ENCODE peak calls at places on chromosomes 5 and 9, in five cellular contexts. Z is thyroid gland, K is lung, F is mesothelial cell of epicardium, H is transverse colon. D is an unnamed sample.

GRCh38 chr9:97447030-97447429 is 35.1 kb downstream of the TDRD7 start:
- DNase-seq in K (no peak), F (no peak), H (no peak), Z (no peak), D (no peak)

GRCh38 chr5:53487436-53487835 is 7.0 kb downstream of the FST start:
- DNase-seq in Z (no peak), K (no peak), H (no peak), F (no peak), D (no peak)

GRCh38 chr9:17064558-17064957 is 70.3 kb upstream of the CNTLN start:
- DNase-seq in K (no peak), Z (no peak), F (no peak), H (no peak), D (no peak)

GRCh38 chr5:116626272-116626723 is 51.7 kb upstream of the SEMA6A start:
- DNase-seq in H (peak), F (peak), Z (peak), K (peak), D (no peak)

GRCh38 chr9:86614871-86615849 is 260.9 kb upstream of the TUT7 start:
- DNase-seq in F (no peak), Z (peak), K (no peak), H (no peak), D (no peak)

GRCh38 chr5:42595597-42595996 is 161.0 kb upstream of the CCDC152 start:
- DNase-seq in H (no peak), K (no peak), F (no peak), Z (no peak), D (no peak)

GRCh38 chr9:138020120-138020794 is 142.7 kb downstream of the CACNA1B start:
- DNase-seq in Z (peak), K (no peak), H (no peak), F (no peak), D (no peak)

GRCh38 chr5:177501874-177502678 is 4.7 kb upstream of the PDLIM7 start:
- DNase-seq in K (no peak), H (no peak), F (no peak), Z (no peak), D (no peak)

GRCh38 chr5:66232701-66233100 is 88.6 kb downstream of the SREK1 start:
- DNase-seq in H (no peak), Z (no peak), F (no peak), K (no peak), D (no peak)

GRCh38 chr9:27655454-27655853 is 82.2 kb upstream of the C9orf72 start:
- DNase-seq in Z (no peak), K (no peak), F (no peak), H (no peak), D (no peak)

GRCh38 chr9:113570749-113571711 is 107.5 kb downstream of the RGS3 start:
- DNase-seq in K (no peak), F (no peak), H (peak), Z (no peak), D (no peak)

GRCh38 chr5:94700592-94700991 is 82.1 kb downstream of the SLF1 start:
- DNase-seq in K (no peak), Z (no peak), F (no peak), H (no peak), D (no peak)

GRCh38 chr5:111699976-111700375 is 57.0 kb downstream of the NREP start:
- DNase-seq in F (no peak), K (no peak), Z (no peak), H (peak), D (no peak)

GRCh38 chr5:24916863-24917262 is 272.1 kb upstream of the CDH10 start:
- DNase-seq in F (no peak), K (no peak), H (no peak), Z (no peak), D (no peak)

GRCh38 chr9:30757723-30758122 is 1626.7 kb upstream of the ACO1 start:
- DNase-seq in Z (no peak), K (no peak), H (no peak), F (no peak), D (no peak)

GRCh38 chr9:81871695-81872094 is 56.5 kb upstream of the SPATA31D4 start:
- DNase-seq in H (no peak), F (no peak), Z (no peak), K (no peak), D (no peak)

GRCh38 chr5:180831139-180832080 is 28.8 kb upstream of the MGAT1 start:
- DNase-seq in Z (peak), H (peak), K (peak), F (peak), D (peak)

GRCh38 chr9:101465330-101465915 is 29.8 kb upstream of the ALDOB start:
- DNase-seq in F (no peak), H (peak), Z (peak), K (peak), D (no peak)

GRCh38 chr9:97852399-97853055 is 499 bp upstream of the FOXE1 start:
- DNase-seq in H (no peak), K (no peak), Z (no peak), F (no peak), D (no peak)

GRCh38 chr5:159765760-159766517 is 150.3 kb upstream of the ADRA1B start:
- DNase-seq in H (no peak), K (no peak), F (no peak), Z (no peak), D (no peak)

GRCh38 chr9:135811796-135812195 is 95.5 kb downstream of the CAMSAP1 start:
- DNase-seq in F (no peak), Z (no peak), H (no peak), K (no peak), D (no peak)

GRCh38 chr9:71941060-71941568 is 29.7 kb downstream of the C9orf85 start:
- DNase-seq in H (no peak), K (no peak), Z (no peak), F (no peak), D (no peak)

GRCh38 chr5:34789021-34789531 is 49.9 kb upstream of the TTC23L start:
- DNase-seq in F (no peak), K (no peak), H (no peak), Z (peak), D (no peak)

GRCh38 chr9:107439991-107440456 is 49.5 kb downstream of the KLF4 start:
- DNase-seq in K (no peak), Z (no peak), F (no peak), H (no peak), D (no peak)

GRCh38 chr5:38796000-38796738 is 49.6 kb upstream of the OSMR start:
- DNase-seq in H (peak), F (no peak), Z (peak), K (no peak), D (no peak)

GRCh38 chr5:163506726-163507125 is 1.3 kb downstream of the MAT2B start:
- DNase-seq in Z (no peak), K (no peak), F (no peak), H (no peak), D (no peak)

GRCh38 chr5:97136471-97136870 is 5.9 kb downstream of the LIX1 start:
- DNase-seq in K (no peak), Z (no peak), F (no peak), H (no peak), D (no peak)

GRCh38 chr5:177490992-177491391 is 6.4 kb downstream of the PDLIM7 start:
- DNase-seq in K (no peak), H (no peak), F (no peak), Z (no peak), D (no peak)

GRCh38 chr9:130041648-130042405 is 1.2 kb downstream of the FNBP1 start:
- DNase-seq in K (no peak), Z (no peak), H (no peak), F (no peak), D (peak)

GRCh38 chr9:36407122-36407723 is 7.2 kb upstream of the RNF38 start:
- DNase-seq in H (peak), Z (peak), F (no peak), K (peak), D (peak)

GRCh38 chr9:98430535-98430934 is 175.1 kb upstream of the TBC1D2 start:
- DNase-seq in H (peak), Z (peak), F (no peak), K (peak), D (no peak)

GRCh38 chr5:172389578-172390112 is 64.7 kb downstream of the SH3PXD2B start:
- DNase-seq in Z (no peak), K (no peak), F (no peak), H (no peak), D (no peak)

DNA sequence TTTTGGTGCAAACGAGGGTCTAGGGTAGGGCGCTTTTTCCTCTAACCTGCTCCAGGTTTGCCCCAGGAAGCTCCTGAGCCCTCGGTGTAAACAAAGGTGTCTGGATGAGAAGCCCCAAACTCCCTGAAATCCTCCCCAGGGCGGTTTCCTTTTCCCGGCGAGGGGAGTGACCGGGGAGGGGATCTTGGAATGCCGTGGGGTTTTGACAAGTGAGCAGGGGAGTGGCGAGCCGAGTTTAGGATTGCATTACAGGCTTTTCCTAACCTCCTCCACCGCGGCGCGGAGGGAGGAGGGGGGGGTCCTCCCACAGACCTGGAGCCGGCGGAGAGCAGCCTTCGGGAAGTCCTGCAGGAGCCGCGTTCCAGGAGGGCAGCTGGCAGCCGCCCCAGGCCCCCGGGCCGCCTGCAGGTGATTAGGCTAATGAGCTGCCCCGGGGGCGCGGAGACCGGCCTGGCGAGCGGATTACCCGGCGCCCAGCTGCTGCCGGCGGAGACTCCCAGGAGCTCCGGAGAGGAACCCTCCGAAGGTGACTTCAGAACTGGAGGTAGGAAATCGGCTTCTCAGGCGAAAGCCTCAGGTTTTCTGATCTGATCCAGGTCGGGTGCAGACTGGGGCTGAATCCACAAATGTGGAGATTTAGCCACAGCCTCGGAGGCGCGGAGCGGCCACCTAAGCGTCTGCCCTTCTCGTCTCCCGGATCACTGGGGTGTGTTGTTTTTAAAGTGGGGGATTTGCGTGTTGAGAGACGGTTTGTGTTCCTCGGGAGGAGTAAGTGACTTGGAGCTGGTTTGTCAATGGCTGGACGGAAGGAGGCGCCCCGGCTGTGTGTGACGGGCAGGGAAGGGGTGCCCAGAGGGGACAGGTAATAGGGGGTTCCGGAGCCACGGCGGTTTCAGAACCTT is 215.9 kb downstream of the PDZD2 start:
- DNase-seq in Z (peak), H (no peak), F (peak), K (peak), D (peak)
- TF ChIP-seq CTCF in Z (no peak), H (no peak), F (no peak), K (no peak), D (no peak)

GRCh38 chr5:67425514-67425913 is 228.9 kb upstream of the CD180 start:
- DNase-seq in F (no peak), Z (no peak), K (no peak), H (no peak), D (no peak)

GRCh38 chr5:67432601-67433000 is 236.0 kb upstream of the CD180 start:
- DNase-seq in K (no peak), Z (no peak), F (no peak), H (no peak), D (no peak)

GRCh38 chr5:67426961-67427630 is 230.5 kb upstream of the CD180 start:
- DNase-seq in H (no peak), Z (no peak), K (no peak), F (no peak), D (no peak)

GRCh38 chr5:67431191-67431590 is 234.6 kb upstream of the CD180 start:
- DNase-seq in F (no peak), H (no peak), Z (no peak), K (no peak), D (no peak)

DNA sequence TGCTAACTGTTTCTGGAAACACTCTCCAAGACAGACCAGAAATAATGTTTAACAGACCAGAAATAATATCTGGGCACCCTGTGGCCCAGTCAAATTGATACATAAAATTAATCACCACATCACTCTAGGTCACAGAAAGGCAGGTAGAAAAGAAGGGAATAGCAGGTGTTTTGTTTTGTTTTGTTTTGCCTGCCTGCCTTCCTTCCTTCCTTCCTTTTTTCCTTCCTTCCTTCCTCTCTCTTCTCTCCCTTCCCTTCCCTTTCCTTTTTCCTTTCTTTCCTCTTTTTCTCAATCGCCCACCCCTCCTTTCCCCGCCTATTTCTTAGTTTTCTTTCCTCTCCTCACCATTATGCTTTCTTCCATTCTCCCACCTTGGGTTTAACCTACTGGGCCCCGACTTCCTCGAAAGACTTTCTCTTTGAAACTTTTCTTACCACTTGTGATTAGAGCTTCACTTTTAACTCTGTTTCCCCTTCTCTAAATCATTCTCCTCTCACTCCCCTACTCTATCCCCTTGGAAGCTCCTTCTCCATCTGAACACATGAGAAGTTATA is 231.2 kb upstream of the CD180 start:
- DNase-seq in F (no peak), Z (no peak), H (no peak), K (no peak), D (no peak)
- TF ChIP-seq CTCF in F (no peak), Z (no peak), H (no peak), K (no peak), D (no peak)

GRCh38 chr9:109560470-109561132 is 62.5 kb upstream of the PTPN3 start:
- DNase-seq in Z (peak), F (no peak), H (no peak), K (no peak), D (no peak)
- TF ChIP-seq CTCF in Z (no peak), F (no peak), H (no peak), K (no peak), D (no peak)

DNA sequence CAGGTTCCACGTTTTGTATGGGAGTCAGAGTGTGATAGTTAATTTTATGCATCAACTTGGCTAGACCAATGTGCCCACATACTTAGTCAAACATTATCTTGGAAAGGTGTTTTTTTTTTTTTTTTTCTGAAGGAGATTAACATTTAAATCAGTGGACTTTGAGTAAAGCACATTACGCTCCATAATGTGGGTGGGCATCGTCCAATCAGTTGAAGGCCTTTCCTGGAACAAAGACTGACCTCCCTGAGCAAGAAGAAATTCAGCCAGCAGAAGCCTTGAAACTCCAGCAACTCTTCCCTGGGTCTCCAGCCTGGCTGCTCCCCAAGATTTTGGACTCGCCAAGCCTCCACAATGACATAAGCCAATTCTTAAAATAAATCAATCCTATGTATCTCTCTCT is 711.4 kb downstream of the MTRR start:
- DNase-seq in K (no peak), F (no peak), H (no peak), Z (no peak), D (no peak)
- TF ChIP-seq CTCF in K (no peak), F (no peak), H (no peak), Z (no peak), D (no peak)

GRCh38 chr5:81750308-81751008 is 439 bp downstream of the SSBP2 start:
- DNase-seq in F (peak), Z (peak), H (peak), K (no peak), D (no peak)

GRCh38 chr5:81749562-81750307 is 1.2 kb downstream of the SSBP2 start:
- DNase-seq in H (peak), K (peak), F (peak), Z (peak), D (peak)

GRCh38 chr5:81752644-81752963 is 1.7 kb upstream of the SSBP2 start:
- DNase-seq in F (no peak), K (no peak), H (no peak), Z (no peak), D (no peak)

GRCh38 chr5:81751836-81752643 is 1.1 kb upstream of the SSBP2 start:
- DNase-seq in H (no peak), Z (peak), F (no peak), K (no peak), D (no peak)

DNA sequence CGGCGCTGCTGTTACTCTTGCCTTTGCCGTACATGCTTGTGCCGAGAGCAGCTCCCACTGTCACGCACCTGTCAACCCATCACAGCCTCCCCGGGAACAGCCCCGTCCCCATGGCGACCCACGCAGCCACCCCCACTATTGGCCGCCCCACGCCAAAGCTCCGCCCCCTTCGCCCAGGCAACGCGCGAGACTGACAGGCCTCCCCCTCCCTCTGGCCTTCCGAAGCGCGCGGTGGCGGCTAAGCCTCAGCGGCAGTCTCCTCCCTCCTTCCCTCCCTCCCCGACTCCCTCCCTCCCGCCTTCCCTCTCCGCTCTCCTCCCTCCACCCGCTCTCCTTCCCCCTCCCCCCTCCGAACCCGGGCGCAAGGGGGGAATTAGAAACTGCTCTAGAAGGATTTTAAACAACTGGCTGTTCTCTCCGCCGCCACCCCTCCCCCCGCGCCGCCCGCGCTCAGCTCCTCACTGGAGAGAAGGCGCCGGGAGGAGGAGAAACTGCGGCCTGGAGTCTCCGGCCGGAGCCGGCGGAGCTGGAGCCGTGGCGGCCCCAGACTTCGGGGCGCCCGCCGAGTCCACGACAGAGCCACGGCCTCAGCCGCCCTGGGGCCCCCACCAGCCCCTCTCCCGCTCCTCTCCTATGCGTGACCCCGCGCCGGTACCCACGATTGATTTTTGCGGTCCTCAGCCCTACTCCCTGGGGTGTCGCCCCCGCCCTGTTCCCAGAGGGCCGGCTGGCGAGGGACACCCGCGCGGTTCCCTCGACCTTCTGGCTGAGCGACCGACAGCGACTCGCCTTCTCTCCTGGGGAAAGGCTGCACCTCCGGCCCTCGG is at the start of gene SSBP2:
- DNase-seq in H (peak), Z (peak), F (peak), K (peak), D (peak)
- TF ChIP-seq CTCF in H (no peak), Z (no peak), F (no peak), K (peak), D (peak)

GRCh38 chr5:137101544-137101943 is 397.6 kb downstream of the SPOCK1 start:
- DNase-seq in Z (no peak), F (no peak), K (no peak), H (no peak), D (no peak)

GRCh38 chr5:137097203-137097602 is 401.9 kb downstream of the SPOCK1 start:
- DNase-seq in K (no peak), F (no peak), H (no peak), Z (no peak), D (no peak)

GRCh38 chr5:137098663-137099062 is 400.5 kb downstream of the SPOCK1 start:
- DNase-seq in Z (no peak), H (no peak), F (no peak), K (no peak), D (no peak)

GRCh38 chr5:137098238-137098637 is 400.9 kb downstream of the SPOCK1 start:
- DNase-seq in H (no peak), Z (no peak), F (no peak), K (no peak), D (no peak)

DNA sequence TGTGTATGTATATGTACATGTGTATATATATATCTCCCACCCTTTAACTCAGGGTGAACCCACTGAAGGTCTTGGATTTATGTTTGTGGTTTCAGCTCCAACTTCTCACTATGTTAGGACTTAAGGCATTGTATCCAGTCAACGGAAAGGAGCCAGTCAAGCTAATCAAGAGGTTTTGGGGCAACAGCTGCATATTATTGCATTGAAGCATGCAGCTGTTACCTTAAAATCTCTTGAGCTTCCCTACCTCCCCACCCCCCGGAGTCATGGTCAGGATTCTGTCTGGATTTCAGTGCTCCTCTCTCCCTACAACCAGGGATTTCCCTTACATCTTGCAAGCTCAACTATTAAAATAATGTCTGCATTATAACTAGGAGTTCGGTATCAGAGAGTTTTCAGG is 399.5 kb downstream of the SPOCK1 start:
- DNase-seq in F (no peak), Z (no peak), K (no peak), H (no peak), D (no peak)
- TF ChIP-seq CTCF in F (no peak), Z (no peak), K (no peak), H (no peak), D (no peak)

D was measured in progenitor cell of endocrine pancreas.